ENCODE peak calls at places on chromosomes 11 and 22, in seven cellular contexts. T is right lobe of liver; Q is CD8-positive, alpha-beta T cell; W is GM23338; S is kidney epithelial cell; K is naive thymus-derived CD4-positive, alpha-beta T cell; E is cardiac muscle cell. P is an unnamed sample.

GRCh38 chr22:31123292-31123602 is 481 bp downstream of the INPP5J start:
- DNase-seq in E (no peak), W (no peak), S (no peak), Q (no peak), K (no peak), T (no peak), P (no peak)

GRCh38 chr11:2976289-2977063 is 15.7 kb downstream of the NAP1L4 start:
- DNase-seq in K (no peak), T (no peak), Q (no peak), W (no peak), E (no peak), S (no peak), P (no peak)

GRCh38 chr11:19714093-19714386 is 1.4 kb downstream of the NAV2 start:
- DNase-seq in E (peak; percentile 5), K (no peak), W (peak; percentile 54), Q (no peak), S (no peak), T (no peak), P (no peak)

GRCh38 chr11:130420478-130421198 is 7.8 kb downstream of the ADAMTS8 start:
- DNase-seq in K (no peak), Q (no peak), E (peak; percentile 58), T (no peak), S (no peak), W (no peak), P (no peak)

GRCh38 chr11:69055598-69056516 is 7.1 kb downstream of the TPCN2 start:
- DNase-seq in S (no peak), E (no peak), Q (no peak), T (peak; percentile 78), K (no peak), W (no peak), P (no peak)

GRCh38 chr22:20117656-20118571 is 888 bp upstream of the TRMT2A start:
- DNase-seq in W (peak; percentile 32), S (no peak), T (no peak), K (peak; percentile 50), E (peak; percentile 30), Q (peak; percentile 59), P (peak; percentile 36)

GRCh38 chr11:63289658-63290057 is 46.3 kb upstream of the SLC22A25 start:
- DNase-seq in Q (no peak), T (no peak), E (no peak), K (no peak), S (no peak), W (no peak), P (no peak)

GRCh38 chr11:24324211-24324610 is 172.6 kb upstream of the LUZP2 start:
- DNase-seq in Q (no peak), K (no peak), E (no peak), W (peak; percentile 4), T (no peak), S (peak; percentile 4), P (no peak)

GRCh38 chr22:41048791-41049717 is 43.3 kb upstream of the EP300 start:
- DNase-seq in T (no peak), K (no peak), E (peak; percentile 92), S (peak; percentile 28), Q (no peak), W (peak; percentile 64), P (no peak)

GRCh38 chr11:15006139-15006759 is 34.1 kb upstream of the CALCA start:
- DNase-seq in T (no peak), W (peak; percentile 84), S (peak; percentile 10), K (peak; percentile 38), Q (no peak), E (peak; percentile 64), P (peak; percentile 54)

GRCh38 chr11:15905815-15906214 is 450.5 kb downstream of the SOX6 start:
- DNase-seq in Q (no peak), T (no peak), E (no peak), S (no peak), W (no peak), K (no peak), P (no peak)

GRCh38 chr11:76672431-76673163 is 2.0 kb upstream of the LRRC32 start:
- DNase-seq in S (peak; percentile 23), W (no peak), Q (peak; percentile 67), T (no peak), K (no peak), E (no peak), P (peak; percentile 83)

GRCh38 chr11:43748095-43748494 is 67.6 kb downstream of the HSD17B12 start:
- DNase-seq in T (no peak), E (no peak), S (no peak), Q (no peak), W (no peak), K (no peak), P (no peak)

GRCh38 chr11:9838961-9839360 is 175.1 kb downstream of the SWAP70 start:
- DNase-seq in K (no peak), Q (no peak), S (peak; percentile 55), W (peak; percentile 40), E (no peak), T (no peak), P (no peak)

GRCh38 chr11:61035086-61035835 is 63.8 kb downstream of the CD6 start:
- DNase-seq in Q (no peak), E (no peak), T (no peak), S (no peak), W (no peak), K (no peak), P (no peak)

GRCh38 chr22:35783943-35784614 is 66.4 kb downstream of the APOL5 start:
- DNase-seq in T (no peak), K (no peak), S (peak; percentile 79), W (no peak), Q (no peak), E (no peak), P (no peak)

DNA sequence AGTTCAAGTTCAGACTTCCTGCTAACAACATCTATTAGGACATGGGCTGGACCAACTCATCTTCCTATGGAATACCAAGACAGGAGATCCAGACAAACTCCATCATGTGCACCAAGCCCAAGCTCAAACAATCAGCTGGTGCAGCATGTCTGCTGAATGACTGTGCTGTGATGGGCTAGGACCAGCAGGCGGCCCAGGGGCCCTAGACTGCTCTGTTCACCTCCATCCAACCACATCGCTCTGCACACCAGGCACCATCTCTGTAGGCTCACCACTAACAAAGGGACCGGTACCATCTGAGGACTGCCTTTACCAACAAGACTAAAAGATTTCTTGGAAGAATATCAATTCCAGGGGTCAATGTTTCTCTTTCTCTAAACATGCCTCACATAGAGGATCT is 10.3 kb downstream of the BRD1 start:
- DNase-seq in S (no peak), W (no peak), E (no peak), K (no peak), T (no peak), Q (no peak), P (no peak)
- H3K36me3 ChIP-seq in S (peaks cover 4% of the 10 kb centered on the region), W (peaks cover 14% of the 10 kb centered on the region), E (peaks cover 27% of the 10 kb centered on the region), K (peaks cover 20% of the 10 kb centered on the region), T (peaks cover 27% of the 10 kb centered on the region), Q (peaks cover 19% of the 10 kb centered on the region), P (peaks cover 41% of the 10 kb centered on the region)

DNA sequence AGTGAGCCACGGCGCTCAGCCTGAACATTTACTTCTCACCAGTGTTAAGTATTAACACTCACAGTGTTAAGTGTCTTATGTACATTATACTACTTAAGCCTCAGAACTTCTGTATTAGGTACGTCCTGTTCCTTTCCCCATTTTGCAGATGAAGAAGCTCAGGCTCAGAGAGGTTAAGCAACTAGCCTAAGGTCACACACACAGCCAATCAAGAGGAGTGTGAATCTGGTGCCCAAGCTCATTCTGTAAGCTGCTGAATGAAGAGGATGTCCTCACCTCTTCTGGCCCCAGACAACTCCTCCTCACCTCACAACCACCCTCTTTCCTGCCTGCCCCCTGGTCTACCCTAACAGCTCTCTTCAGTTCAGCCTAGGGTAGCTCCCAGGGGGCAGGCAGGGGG is 29.9 kb downstream of the CREB3L1 start:
- DNase-seq in E (no peak), Q (no peak), K (no peak), S (no peak), W (no peak), T (no peak), P (no peak)
- H3K36me3 ChIP-seq in E (no peaks in the 10 kb centered on the region), Q (no peaks in the 10 kb centered on the region), K (no peaks in the 10 kb centered on the region), S (no peaks in the 10 kb centered on the region), W (no peaks in the 10 kb centered on the region), T (no peaks in the 10 kb centered on the region), P (no peaks in the 10 kb centered on the region)

DNA sequence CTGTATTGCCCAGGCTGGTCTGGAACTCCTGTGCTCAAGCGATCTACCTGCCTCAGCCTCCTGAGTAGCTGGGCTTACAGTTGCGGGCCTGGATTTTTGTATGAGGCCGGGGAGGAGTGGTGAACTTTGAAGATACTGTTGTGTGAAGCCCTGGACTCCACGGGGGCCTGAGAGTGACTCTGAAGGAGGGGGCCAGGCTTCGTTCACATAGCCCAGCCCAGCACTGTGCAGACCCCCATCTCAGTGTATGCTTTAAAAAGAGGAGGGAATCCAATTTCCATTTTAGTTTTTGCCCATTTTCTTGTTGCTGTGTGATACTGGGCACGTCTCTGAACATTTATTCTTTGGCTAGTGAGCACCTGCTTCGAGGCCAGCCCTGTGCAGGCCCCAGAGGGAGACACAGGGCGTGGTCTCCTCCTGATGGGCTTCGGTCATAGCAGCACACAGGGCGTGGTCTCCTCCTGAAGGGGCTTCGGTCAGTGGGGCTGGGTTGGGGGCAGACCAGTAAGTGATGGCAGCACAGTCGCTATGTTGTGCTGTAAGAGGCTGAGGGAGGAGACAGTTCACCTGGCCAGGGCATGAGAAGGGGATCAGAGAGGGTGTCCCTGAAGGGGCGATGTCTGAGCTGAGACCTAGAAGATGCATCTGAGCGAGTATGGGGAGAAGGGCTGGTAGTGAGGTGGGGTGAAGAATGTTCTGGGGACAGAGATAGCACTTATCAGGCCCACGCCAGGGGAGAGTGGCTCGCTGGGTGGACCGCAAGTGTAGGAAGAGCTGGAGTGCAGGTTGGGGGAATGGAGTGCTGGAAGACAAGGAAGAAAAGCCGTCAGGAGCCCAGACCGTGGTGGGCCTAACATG is 14.0 kb downstream of the SAMM50 start:
- DNase-seq in T (peak; percentile 25), S (no peak), W (no peak), K (no peak), E (no peak), Q (no peak), P (no peak)
- H3K36me3 ChIP-seq in T (peaks cover 51% of the 10 kb centered on the region), S (no peaks in the 10 kb centered on the region), W (peaks cover 37% of the 10 kb centered on the region), K (peaks cover 39% of the 10 kb centered on the region), E (peaks cover 52% of the 10 kb centered on the region), Q (peaks cover 71% of the 10 kb centered on the region), P (peaks cover 88% of the 10 kb centered on the region)

GRCh38 chr22:23286296-23286695 is 106.0 kb downstream of the BCR start:
- DNase-seq in W (no peak), T (no peak), E (no peak), K (no peak), Q (no peak), S (no peak), P (no peak)

GRCh38 chr22:23284504-23285033 is 104.3 kb downstream of the BCR start:
- DNase-seq in E (no peak), K (no peak), Q (no peak), T (no peak), W (no peak), S (no peak), P (no peak)

GRCh38 chr22:23285734-23286133 is 105.4 kb downstream of the BCR start:
- DNase-seq in E (peak; percentile 29), W (no peak), T (no peak), K (no peak), S (no peak), Q (no peak), P (no peak)

GRCh38 chr22:23283591-23284503 is 103.5 kb downstream of the BCR start:
- DNase-seq in S (no peak), W (no peak), Q (no peak), T (no peak), K (no peak), E (peak; percentile 65), P (no peak)

GRCh38 chr22:23285236-23285635 is 104.9 kb downstream of the BCR start:
- DNase-seq in W (no peak), E (no peak), S (no peak), T (no peak), K (no peak), Q (no peak), P (no peak)
- H3K36me3 ChIP-seq in W (peaks cover 7% of the 10 kb centered on the region), E (peaks cover 20% of the 10 kb centered on the region), S (peaks cover 6% of the 10 kb centered on the region), T (no peaks in the 10 kb centered on the region), K (peaks cover 14% of the 10 kb centered on the region), Q (peaks cover 42% of the 10 kb centered on the region), P (peaks cover 23% of the 10 kb centered on the region)